ENCODE peak calls at places on chromosomes 6 and 20, in ten cellular contexts. One of them, this sample, is unnamed.

GRCh38 chr6:144149558-144149893 is 791 bp upstream of the STX11 start:
- DNase-seq in adrenal gland: no peak
- DNase-seq in NCI-H774: no peak
- DNase-seq in GM12891: no peak
- DNase-seq in fibroblast of pulmonary artery: no peak
- DNase-seq in substantia nigra: no peak
- DNase-seq in uterus: no peak
- DNase-seq in GM12865: no peak
- DNase-seq in brain microvascular endothelial cell: no peak
- DNase-seq in T-cell: no peak
- DNase-seq in this sample: no peak

GRCh38 chr6:21873562-21873961 is 280.0 kb downstream of the SOX4 start:
- DNase-seq in brain microvascular endothelial cell: peak; percentile 4
- DNase-seq in adrenal gland: no peak
- DNase-seq in uterus: peak; percentile 54
- DNase-seq in substantia nigra: no peak
- DNase-seq in T-cell: no peak
- DNase-seq in GM12891: no peak
- DNase-seq in NCI-H774: no peak
- DNase-seq in GM12865: no peak
- DNase-seq in fibroblast of pulmonary artery: peak; percentile 96
- DNase-seq in this sample: no peak

GRCh38 chr6:121670511-121670910 is 235.1 kb downstream of the GJA1 start:
- DNase-seq in T-cell: no peak
- DNase-seq in substantia nigra: no peak
- DNase-seq in adrenal gland: no peak
- DNase-seq in NCI-H774: no peak
- DNase-seq in uterus: no peak
- DNase-seq in GM12865: no peak
- DNase-seq in brain microvascular endothelial cell: no peak
- DNase-seq in fibroblast of pulmonary artery: peak; percentile 40
- DNase-seq in GM12891: no peak
- DNase-seq in this sample: no peak

GRCh38 chr20:7696311-7696710 is 243.9 kb downstream of the HAO1 start:
- DNase-seq in GM12865: no peak
- DNase-seq in uterus: no peak
- DNase-seq in GM12891: no peak
- DNase-seq in substantia nigra: no peak
- DNase-seq in T-cell: no peak
- DNase-seq in adrenal gland: no peak
- DNase-seq in NCI-H774: no peak
- DNase-seq in fibroblast of pulmonary artery: no peak
- DNase-seq in brain microvascular endothelial cell: peak; percentile 35
- DNase-seq in this sample: no peak

GRCh38 chr6:2918936-2919335 is 15.8 kb upstream of the SERPINB9 start:
- DNase-seq in uterus: no peak
- DNase-seq in substantia nigra: no peak
- DNase-seq in brain microvascular endothelial cell: no peak
- DNase-seq in GM12865: no peak
- DNase-seq in GM12891: no peak
- DNase-seq in fibroblast of pulmonary artery: no peak
- DNase-seq in adrenal gland: no peak
- DNase-seq in T-cell: no peak
- DNase-seq in NCI-H774: no peak
- DNase-seq in this sample: no peak

GRCh38 chr6:149451361-149452061 is 33.3 kb downstream of the ZC3H12D start:
- DNase-seq in uterus: no peak
- DNase-seq in adrenal gland: no peak
- DNase-seq in GM12865: no peak
- DNase-seq in brain microvascular endothelial cell: no peak
- DNase-seq in GM12891: no peak
- DNase-seq in T-cell: peak; percentile 31
- DNase-seq in substantia nigra: no peak
- DNase-seq in NCI-H774: no peak
- DNase-seq in fibroblast of pulmonary artery: no peak
- DNase-seq in this sample: no peak

GRCh38 chr6:130239755-130240154 is 17.0 kb upstream of the SAMD3 start:
- DNase-seq in NCI-H774: no peak
- DNase-seq in uterus: no peak
- DNase-seq in brain microvascular endothelial cell: no peak
- DNase-seq in GM12865: no peak
- DNase-seq in substantia nigra: no peak
- DNase-seq in fibroblast of pulmonary artery: no peak
- DNase-seq in GM12891: no peak
- DNase-seq in T-cell: no peak
- DNase-seq in adrenal gland: no peak
- DNase-seq in this sample: no peak

GRCh38 chr20:16423311-16424212 is 149.7 kb downstream of the KIF16B start:
- DNase-seq in GM12891: no peak
- DNase-seq in uterus: no peak
- DNase-seq in fibroblast of pulmonary artery: peak; percentile 14
- DNase-seq in T-cell: no peak
- DNase-seq in GM12865: peak; percentile 2
- DNase-seq in NCI-H774: no peak
- DNase-seq in adrenal gland: no peak
- DNase-seq in substantia nigra: no peak
- DNase-seq in brain microvascular endothelial cell: peak; percentile 33
- DNase-seq in this sample: no peak

GRCh38 chr20:20547221-20547875 is 165.1 kb downstream of the RALGAPA2 start:
- DNase-seq in substantia nigra: no peak
- DNase-seq in GM12891: no peak
- DNase-seq in adrenal gland: no peak
- DNase-seq in brain microvascular endothelial cell: no peak
- DNase-seq in NCI-H774: no peak
- DNase-seq in T-cell: no peak
- DNase-seq in fibroblast of pulmonary artery: peak; percentile 4
- DNase-seq in uterus: no peak
- DNase-seq in GM12865: peak; percentile 26
- DNase-seq in this sample: no peak

GRCh38 chr6:89596056-89596455 is 42.5 kb downstream of the LYRM2 start:
- DNase-seq in uterus: no peak
- DNase-seq in GM12865: peak; percentile 74
- DNase-seq in GM12891: peak; percentile 27
- DNase-seq in adrenal gland: no peak
- DNase-seq in T-cell: no peak
- DNase-seq in substantia nigra: no peak
- DNase-seq in fibroblast of pulmonary artery: no peak
- DNase-seq in brain microvascular endothelial cell: no peak
- DNase-seq in NCI-H774: no peak
- DNase-seq in this sample: no peak

GRCh38 chr20:58623579-58624473 is 27.3 kb upstream of the STX16 start:
- DNase-seq in NCI-H774: no peak
- DNase-seq in GM12865: no peak
- DNase-seq in T-cell: no peak
- DNase-seq in GM12891: no peak
- DNase-seq in fibroblast of pulmonary artery: peak; percentile 94
- DNase-seq in adrenal gland: peak; percentile 78
- DNase-seq in substantia nigra: no peak
- DNase-seq in brain microvascular endothelial cell: peak; percentile 96
- DNase-seq in uterus: peak; percentile 86
- DNase-seq in this sample: no peak

GRCh38 chr6:108690326-108691000 is 129.7 kb downstream of the FOXO3 start:
- DNase-seq in adrenal gland: no peak
- DNase-seq in GM12865: no peak
- DNase-seq in NCI-H774: no peak
- DNase-seq in substantia nigra: no peak
- DNase-seq in T-cell: no peak
- DNase-seq in fibroblast of pulmonary artery: peak; percentile 64
- DNase-seq in uterus: no peak
- DNase-seq in GM12891: no peak
- DNase-seq in brain microvascular endothelial cell: peak; percentile 28
- DNase-seq in this sample: no peak

GRCh38 chr20:17566345-17566744 is 3.5 kb upstream of the DSTN start:
- DNase-seq in T-cell: no peak
- DNase-seq in uterus: no peak
- DNase-seq in fibroblast of pulmonary artery: no peak
- DNase-seq in adrenal gland: no peak
- DNase-seq in GM12891: no peak
- DNase-seq in NCI-H774: no peak
- DNase-seq in substantia nigra: no peak
- DNase-seq in GM12865: no peak
- DNase-seq in brain microvascular endothelial cell: no peak
- DNase-seq in this sample: no peak

GRCh38 chr6:162706236-162706635 is 21.3 kb downstream of the PRKN start:
- DNase-seq in T-cell: no peak
- DNase-seq in GM12891: no peak
- DNase-seq in adrenal gland: peak; percentile 55
- DNase-seq in uterus: peak; percentile 71
- DNase-seq in fibroblast of pulmonary artery: peak; percentile 27
- DNase-seq in brain microvascular endothelial cell: no peak
- DNase-seq in substantia nigra: peak; percentile 2
- DNase-seq in NCI-H774: no peak
- DNase-seq in GM12865: no peak
- DNase-seq in this sample: no peak

GRCh38 chr6:110449545-110449903 is 26.9 kb downstream of the SLC22A16 start:
- DNase-seq in GM12891: no peak
- DNase-seq in uterus: no peak
- DNase-seq in brain microvascular endothelial cell: no peak
- DNase-seq in adrenal gland: no peak
- DNase-seq in GM12865: no peak
- DNase-seq in substantia nigra: no peak
- DNase-seq in T-cell: no peak
- DNase-seq in fibroblast of pulmonary artery: peak; percentile 56
- DNase-seq in NCI-H774: no peak
- DNase-seq in this sample: no peak

GRCh38 chr20:5078399-5078958 is 41.3 kb downstream of the PCNA start:
- DNase-seq in substantia nigra: no peak
- DNase-seq in GM12865: peak; percentile 98
- DNase-seq in GM12891: peak; percentile 54
- DNase-seq in brain microvascular endothelial cell: peak; percentile 9
- DNase-seq in NCI-H774: no peak
- DNase-seq in uterus: no peak
- DNase-seq in adrenal gland: peak; percentile 43
- DNase-seq in fibroblast of pulmonary artery: peak; percentile 33
- DNase-seq in T-cell: peak; percentile 90
- DNase-seq in this sample: peak; percentile 12

GRCh38 chr6:122730775-122731386 is 48.6 kb upstream of the FABP7 start:
- DNase-seq in uterus: no peak
- DNase-seq in T-cell: no peak
- DNase-seq in fibroblast of pulmonary artery: peak; percentile 65
- DNase-seq in adrenal gland: no peak
- DNase-seq in brain microvascular endothelial cell: peak; percentile 15
- DNase-seq in GM12891: no peak
- DNase-seq in NCI-H774: peak; percentile 73
- DNase-seq in substantia nigra: no peak
- DNase-seq in GM12865: peak; percentile 33
- DNase-seq in this sample: no peak